ENCODE peak calls at places on chromosomes 12 and 14, in ten cellular contexts. One of them, this sample, is unnamed. For H3K27me3, the result is how much of the 10 kb centered on the place peaks cover.

GRCh38 chr12:108360487-108360886 is 21.4 kb upstream of the CMKLR1 start:
- DNase-seq in CD4-positive, CD25-positive, alpha-beta regulatory T cell: no peak
- DNase-seq in left lung: no peak
- DNase-seq in heart left ventricle: no peak
- DNase-seq in CD8-positive, alpha-beta T cell: no peak
- DNase-seq in GM23338: no peak
- DNase-seq in adrenal gland: no peak
- DNase-seq in left ventricle myocardium inferior: no peak
- DNase-seq in tibial nerve: no peak
- DNase-seq in astrocyte: peak
- DNase-seq in this sample: peak

GRCh38 chr14:73457050-73457934 is 1.1 kb downstream of the NUMB start:
- DNase-seq in CD4-positive, CD25-positive, alpha-beta regulatory T cell: peak
- DNase-seq in left lung: peak
- DNase-seq in heart left ventricle: peak
- DNase-seq in CD8-positive, alpha-beta T cell: peak
- DNase-seq in GM23338: peak
- DNase-seq in adrenal gland: peak
- DNase-seq in left ventricle myocardium inferior: peak
- DNase-seq in tibial nerve: no peak
- DNase-seq in astrocyte: no peak
- DNase-seq in this sample: peak

GRCh38 chr14:56294125-56294524 is 175.9 kb downstream of the PELI2 start:
- DNase-seq in CD4-positive, CD25-positive, alpha-beta regulatory T cell: no peak
- DNase-seq in left lung: no peak
- DNase-seq in heart left ventricle: no peak
- DNase-seq in CD8-positive, alpha-beta T cell: no peak
- DNase-seq in GM23338: peak
- DNase-seq in adrenal gland: no peak
- DNase-seq in left ventricle myocardium inferior: no peak
- DNase-seq in tibial nerve: no peak
- DNase-seq in astrocyte: no peak
- DNase-seq in this sample: no peak

GRCh38 chr12:53505086-53505485 is 2.2 kb downstream of the NPFF start:
- DNase-seq in CD4-positive, CD25-positive, alpha-beta regulatory T cell: no peak
- DNase-seq in left lung: no peak
- DNase-seq in heart left ventricle: no peak
- DNase-seq in CD8-positive, alpha-beta T cell: no peak
- DNase-seq in GM23338: no peak
- DNase-seq in adrenal gland: peak
- DNase-seq in left ventricle myocardium inferior: no peak
- DNase-seq in tibial nerve: no peak
- DNase-seq in astrocyte: peak
- DNase-seq in this sample: peak

GRCh38 chr12:104355630-104356029 is 52.1 kb downstream of the EID3 start:
- DNase-seq in CD4-positive, CD25-positive, alpha-beta regulatory T cell: no peak
- DNase-seq in left lung: no peak
- DNase-seq in heart left ventricle: no peak
- DNase-seq in CD8-positive, alpha-beta T cell: no peak
- DNase-seq in GM23338: no peak
- DNase-seq in adrenal gland: peak
- DNase-seq in left ventricle myocardium inferior: no peak
- DNase-seq in tibial nerve: no peak
- DNase-seq in astrocyte: no peak
- DNase-seq in this sample: no peak

GRCh38 chr14:57051633-57052032 is 217.1 kb downstream of the EXOC5 start:
- DNase-seq in CD4-positive, CD25-positive, alpha-beta regulatory T cell: no peak
- DNase-seq in left lung: no peak
- DNase-seq in heart left ventricle: no peak
- DNase-seq in CD8-positive, alpha-beta T cell: no peak
- DNase-seq in GM23338: peak
- DNase-seq in adrenal gland: no peak
- DNase-seq in left ventricle myocardium inferior: no peak
- DNase-seq in tibial nerve: no peak
- DNase-seq in astrocyte: no peak
- DNase-seq in this sample: no peak

GRCh38 chr12:6376079-6376941 is 947 bp upstream of the SCNN1A start:
- DNase-seq in CD4-positive, CD25-positive, alpha-beta regulatory T cell: no peak
- DNase-seq in left lung: peak
- DNase-seq in heart left ventricle: peak
- DNase-seq in CD8-positive, alpha-beta T cell: no peak
- DNase-seq in GM23338: peak
- DNase-seq in adrenal gland: peak
- DNase-seq in left ventricle myocardium inferior: no peak
- DNase-seq in tibial nerve: no peak
- DNase-seq in astrocyte: peak
- DNase-seq in this sample: peak

GRCh38 chr12:32025906-32026305 is 66.7 kb downstream of the RESF1 start:
- DNase-seq in CD4-positive, CD25-positive, alpha-beta regulatory T cell: peak
- DNase-seq in left lung: no peak
- DNase-seq in heart left ventricle: no peak
- DNase-seq in CD8-positive, alpha-beta T cell: peak
- DNase-seq in GM23338: no peak
- DNase-seq in adrenal gland: no peak
- DNase-seq in left ventricle myocardium inferior: no peak
- DNase-seq in tibial nerve: no peak
- DNase-seq in astrocyte: no peak
- DNase-seq in this sample: no peak

GRCh38 chr14:67417633-67418032 is 5.7 kb upstream of the PLEK2 start:
- DNase-seq in CD4-positive, CD25-positive, alpha-beta regulatory T cell: no peak
- DNase-seq in left lung: no peak
- DNase-seq in heart left ventricle: no peak
- DNase-seq in CD8-positive, alpha-beta T cell: no peak
- DNase-seq in GM23338: no peak
- DNase-seq in adrenal gland: no peak
- DNase-seq in left ventricle myocardium inferior: no peak
- DNase-seq in tibial nerve: no peak
- DNase-seq in astrocyte: no peak
- DNase-seq in this sample: no peak

GRCh38 chr12:105522166-105522825 is 191.8 kb downstream of the C12orf75 start:
- DNase-seq in CD4-positive, CD25-positive, alpha-beta regulatory T cell: no peak
- DNase-seq in left lung: no peak
- DNase-seq in heart left ventricle: no peak
- DNase-seq in CD8-positive, alpha-beta T cell: no peak
- DNase-seq in GM23338: no peak
- DNase-seq in adrenal gland: no peak
- DNase-seq in left ventricle myocardium inferior: no peak
- DNase-seq in tibial nerve: no peak
- DNase-seq in astrocyte: peak
- DNase-seq in this sample: no peak

GRCh38 chr14:93002851-93003298 is 79.9 kb downstream of the CHGA start:
- DNase-seq in CD4-positive, CD25-positive, alpha-beta regulatory T cell: no peak
- DNase-seq in left lung: no peak
- DNase-seq in heart left ventricle: no peak
- DNase-seq in CD8-positive, alpha-beta T cell: no peak
- DNase-seq in GM23338: no peak
- DNase-seq in adrenal gland: no peak
- DNase-seq in left ventricle myocardium inferior: no peak
- DNase-seq in tibial nerve: no peak
- DNase-seq in astrocyte: no peak
- DNase-seq in this sample: no peak

GRCh38 chr14:93005838-93006237 is 82.9 kb downstream of the CHGA start:
- DNase-seq in CD4-positive, CD25-positive, alpha-beta regulatory T cell: no peak
- DNase-seq in left lung: no peak
- DNase-seq in heart left ventricle: no peak
- DNase-seq in CD8-positive, alpha-beta T cell: no peak
- DNase-seq in GM23338: no peak
- DNase-seq in adrenal gland: no peak
- DNase-seq in left ventricle myocardium inferior: no peak
- DNase-seq in tibial nerve: no peak
- DNase-seq in astrocyte: no peak
- DNase-seq in this sample: no peak

GRCh38 chr14:93005135-93005813 is 82.3 kb downstream of the CHGA start:
- DNase-seq in CD4-positive, CD25-positive, alpha-beta regulatory T cell: no peak
- DNase-seq in left lung: no peak
- DNase-seq in heart left ventricle: no peak
- DNase-seq in CD8-positive, alpha-beta T cell: no peak
- DNase-seq in GM23338: no peak
- DNase-seq in adrenal gland: no peak
- DNase-seq in left ventricle myocardium inferior: no peak
- DNase-seq in tibial nerve: no peak
- DNase-seq in astrocyte: no peak
- DNase-seq in this sample: no peak

GRCh38 chr14:93003945-93004698 is 81.2 kb downstream of the CHGA start:
- DNase-seq in CD4-positive, CD25-positive, alpha-beta regulatory T cell: no peak
- DNase-seq in left lung: no peak
- DNase-seq in heart left ventricle: no peak
- DNase-seq in CD8-positive, alpha-beta T cell: no peak
- DNase-seq in GM23338: no peak
- DNase-seq in adrenal gland: no peak
- DNase-seq in left ventricle myocardium inferior: no peak
- DNase-seq in tibial nerve: no peak
- DNase-seq in astrocyte: no peak
- DNase-seq in this sample: no peak

GRCh38 chr14:93004699-93005082 is 81.7 kb downstream of the CHGA start:
- DNase-seq in CD4-positive, CD25-positive, alpha-beta regulatory T cell: no peak
- DNase-seq in left lung: no peak
- DNase-seq in heart left ventricle: no peak
- DNase-seq in CD8-positive, alpha-beta T cell: no peak
- DNase-seq in GM23338: no peak
- DNase-seq in adrenal gland: no peak
- DNase-seq in left ventricle myocardium inferior: no peak
- DNase-seq in tibial nerve: no peak
- DNase-seq in astrocyte: no peak
- DNase-seq in this sample: no peak
- H3K4me3 ChIP-seq in CD4-positive, CD25-positive, alpha-beta regulatory T cell: no peak
- H3K4me3 ChIP-seq in left lung: no peak
- H3K4me3 ChIP-seq in heart left ventricle: no peak
- H3K4me3 ChIP-seq in CD8-positive, alpha-beta T cell: no peak
- H3K4me3 ChIP-seq in GM23338: no peak
- H3K4me3 ChIP-seq in adrenal gland: no peak
- H3K4me3 ChIP-seq in left ventricle myocardium inferior: no peak
- H3K4me3 ChIP-seq in tibial nerve: no peak
- H3K4me3 ChIP-seq in astrocyte: no peak
- H3K4me3 ChIP-seq in this sample: no peak

DNA sequence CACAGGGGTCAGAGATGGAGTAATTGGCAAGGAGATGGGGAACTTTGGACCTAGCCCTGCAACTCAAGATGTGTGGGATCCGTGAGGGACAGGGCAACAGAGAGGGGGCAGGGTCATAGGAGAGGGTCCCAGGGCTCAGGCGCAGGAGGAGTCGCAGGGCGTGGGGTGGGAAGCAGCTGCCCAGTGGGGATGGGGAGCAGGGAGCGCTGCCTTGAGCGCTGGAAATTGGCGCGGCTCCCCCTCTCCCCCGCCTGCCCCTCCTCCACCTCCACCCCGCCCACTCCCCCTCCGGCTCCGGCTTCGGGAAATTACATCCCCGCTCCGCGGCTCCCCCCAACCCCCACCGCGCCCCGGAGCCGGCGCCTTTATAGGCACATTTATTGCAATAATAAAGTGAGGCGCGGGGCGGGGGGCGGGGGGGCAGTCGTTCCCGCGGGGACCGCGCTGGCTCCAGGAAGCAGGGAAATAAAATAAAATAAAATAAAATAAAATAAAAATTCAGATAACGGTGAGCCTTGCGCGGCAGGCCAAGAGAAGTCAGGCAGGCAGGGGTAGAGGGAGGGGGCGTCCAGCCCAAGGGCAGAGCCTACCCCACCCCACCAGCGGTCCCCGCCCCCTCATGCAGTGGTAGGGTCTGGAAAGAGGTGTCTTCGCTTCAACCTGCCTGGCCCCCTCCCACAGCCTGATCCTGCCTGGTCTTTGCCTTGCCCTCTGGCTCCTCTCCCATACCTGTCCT is 3.6 kb downstream of the NXPH4 start:
- DNase-seq in CD4-positive, CD25-positive, alpha-beta regulatory T cell: no peak
- DNase-seq in left lung: no peak
- DNase-seq in heart left ventricle: no peak
- DNase-seq in CD8-positive, alpha-beta T cell: no peak
- DNase-seq in GM23338: peak
- DNase-seq in adrenal gland: no peak
- DNase-seq in left ventricle myocardium inferior: no peak
- DNase-seq in tibial nerve: no peak
- DNase-seq in astrocyte: no peak
- DNase-seq in this sample: no peak
- H3K27me3 ChIP-seq in CD4-positive, CD25-positive, alpha-beta regulatory T cell: under half
- H3K27me3 ChIP-seq in left lung: half or more
- H3K27me3 ChIP-seq in heart left ventricle: half or more
- H3K27me3 ChIP-seq in CD8-positive, alpha-beta T cell: half or more
- H3K27me3 ChIP-seq in GM23338: half or more
- H3K27me3 ChIP-seq in adrenal gland: half or more
- H3K27me3 ChIP-seq in left ventricle myocardium inferior: half or more
- H3K27me3 ChIP-seq in tibial nerve: under half
- H3K27me3 ChIP-seq in astrocyte: half or more
- H3K27me3 ChIP-seq in this sample: under half

DNA sequence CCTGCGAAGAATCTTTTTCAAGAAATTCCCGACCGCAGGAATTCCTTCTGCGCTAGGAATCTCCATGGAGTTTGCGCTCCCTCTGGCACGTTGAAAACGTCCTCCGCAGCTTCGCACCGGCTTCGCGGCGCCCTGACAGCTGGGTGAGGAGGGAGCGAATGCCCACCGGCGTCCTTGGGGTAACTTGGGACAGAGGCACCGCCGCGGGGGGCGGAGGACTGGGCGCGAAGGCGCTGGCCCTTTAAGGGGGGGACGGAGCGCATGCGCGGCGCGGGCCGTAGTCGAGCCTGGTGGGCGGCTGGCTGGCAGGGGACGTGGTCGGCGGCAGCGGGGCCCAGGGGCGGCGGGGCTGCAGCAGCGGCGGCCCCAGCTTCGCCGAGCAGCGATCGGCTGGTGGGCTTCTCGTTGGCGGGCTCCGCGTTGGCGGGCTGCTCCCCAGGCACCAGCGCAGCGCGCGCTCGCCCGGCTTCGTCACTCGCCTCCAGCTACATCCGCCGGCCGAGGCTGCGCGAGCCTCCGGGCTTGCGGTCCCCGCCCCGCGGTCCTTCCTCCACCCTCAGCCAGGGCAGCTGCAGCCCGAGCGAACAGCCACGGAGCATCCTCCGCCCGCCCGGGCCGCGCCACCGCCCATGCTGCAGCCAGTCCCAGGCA is at the start of gene VASH1:
- DNase-seq in CD4-positive, CD25-positive, alpha-beta regulatory T cell: no peak
- DNase-seq in left lung: peak
- DNase-seq in heart left ventricle: peak
- DNase-seq in CD8-positive, alpha-beta T cell: peak
- DNase-seq in GM23338: peak
- DNase-seq in adrenal gland: peak
- DNase-seq in left ventricle myocardium inferior: peak
- DNase-seq in tibial nerve: no peak
- DNase-seq in astrocyte: peak
- DNase-seq in this sample: peak
- H3K4me3 ChIP-seq in CD4-positive, CD25-positive, alpha-beta regulatory T cell: peak
- H3K4me3 ChIP-seq in left lung: peak
- H3K4me3 ChIP-seq in heart left ventricle: peak
- H3K4me3 ChIP-seq in CD8-positive, alpha-beta T cell: peak
- H3K4me3 ChIP-seq in GM23338: peak
- H3K4me3 ChIP-seq in adrenal gland: peak
- H3K4me3 ChIP-seq in left ventricle myocardium inferior: peak
- H3K4me3 ChIP-seq in tibial nerve: peak
- H3K4me3 ChIP-seq in astrocyte: peak
- H3K4me3 ChIP-seq in this sample: peak

GRCh38 chr14:69481815-69482568 is 2.5 kb upstream of the PLEKHD1 start:
- DNase-seq in CD4-positive, CD25-positive, alpha-beta regulatory T cell: no peak
- DNase-seq in left lung: no peak
- DNase-seq in heart left ventricle: no peak
- DNase-seq in CD8-positive, alpha-beta T cell: no peak
- DNase-seq in GM23338: no peak
- DNase-seq in adrenal gland: no peak
- DNase-seq in left ventricle myocardium inferior: no peak
- DNase-seq in tibial nerve: no peak
- DNase-seq in astrocyte: no peak
- DNase-seq in this sample: no peak
- H3K27me3 ChIP-seq in CD4-positive, CD25-positive, alpha-beta regulatory T cell: under half
- H3K27me3 ChIP-seq in left lung: half or more
- H3K27me3 ChIP-seq in heart left ventricle: under half
- H3K27me3 ChIP-seq in CD8-positive, alpha-beta T cell: under half
- H3K27me3 ChIP-seq in GM23338: half or more
- H3K27me3 ChIP-seq in adrenal gland: under half
- H3K27me3 ChIP-seq in left ventricle myocardium inferior: half or more
- H3K27me3 ChIP-seq in tibial nerve: under half
- H3K27me3 ChIP-seq in astrocyte: half or more
- H3K27me3 ChIP-seq in this sample: under half

This sample was measured in MG63.